ENCODE peak calls at places on chromosome 15, in six cellular contexts. One of them, this sample, is unnamed.

GRCh38 chr15:45314960-45315359 is 62.9 kb downstream of the SLC28A2 start:
- DNase-seq in GM12892: no peak
- DNase-seq in HepG2: no peak
- DNase-seq in K562: no peak
- DNase-seq in GM12878: no peak
- DNase-seq in H1: no peak
- DNase-seq in this sample: no peak

GRCh38 chr15:85129881-85130280 is 148.2 kb downstream of the PDE8A start:
- DNase-seq in GM12892: no peak
- DNase-seq in HepG2: no peak
- DNase-seq in K562: no peak
- DNase-seq in GM12878: no peak
- DNase-seq in H1: no peak
- DNase-seq in this sample: no peak

GRCh38 chr15:78415284-78415683 is 22.7 kb upstream of the IREB2 start:
- DNase-seq in GM12892: no peak
- DNase-seq in HepG2: no peak
- DNase-seq in K562: no peak
- DNase-seq in GM12878: no peak
- DNase-seq in H1: no peak
- DNase-seq in this sample: no peak

GRCh38 chr15:70297465-70298152 is 199.9 kb upstream of the TLE3 start:
- DNase-seq in GM12892: no peak
- DNase-seq in HepG2: no peak
- DNase-seq in K562: no peak
- DNase-seq in GM12878: no peak
- DNase-seq in H1: no peak
- DNase-seq in this sample: no peak

GRCh38 chr15:65790692-65791334 is 1.3 kb downstream of the DENND4A start:
- DNase-seq in GM12892: no peak
- DNase-seq in HepG2: no peak
- DNase-seq in K562: no peak
- DNase-seq in GM12878: no peak
- DNase-seq in H1: no peak
- DNase-seq in this sample: no peak

GRCh38 chr15:41513282-41514227 is at the start of gene LTK:
- DNase-seq in GM12892: no peak
- DNase-seq in HepG2: no peak
- DNase-seq in K562: peak; percentile 91
- DNase-seq in GM12878: no peak
- DNase-seq in H1: peak; percentile 81
- DNase-seq in this sample: no peak

GRCh38 chr15:96333194-96334016 is 2.9 kb downstream of the NR2F2 start:
- DNase-seq in GM12892: no peak
- DNase-seq in HepG2: no peak
- DNase-seq in K562: peak; percentile 38
- DNase-seq in GM12878: no peak
- DNase-seq in H1: peak; percentile 80
- DNase-seq in this sample: no peak

GRCh38 chr15:77001351-77001750 is 6.4 kb downstream of the PSTPIP1 start:
- DNase-seq in GM12892: no peak
- DNase-seq in HepG2: no peak
- DNase-seq in K562: no peak
- DNase-seq in GM12878: no peak
- DNase-seq in H1: no peak
- DNase-seq in this sample: no peak

GRCh38 chr15:78364233-78364632 is 24.1 kb downstream of the CRABP1 start:
- DNase-seq in GM12892: no peak
- DNase-seq in HepG2: no peak
- DNase-seq in K562: no peak
- DNase-seq in GM12878: no peak
- DNase-seq in H1: no peak
- DNase-seq in this sample: no peak

GRCh38 chr15:43229977-43230376 is 9.2 kb upstream of the EPB42 start:
- DNase-seq in GM12892: no peak
- DNase-seq in HepG2: no peak
- DNase-seq in K562: no peak
- DNase-seq in GM12878: no peak
- DNase-seq in H1: no peak
- DNase-seq in this sample: no peak
- TF ChIP-seq TAF1 in GM12892: no peak
- TF ChIP-seq TAF1 in HepG2: no peak
- TF ChIP-seq TAF1 in K562: no peak
- TF ChIP-seq TAF1 in GM12878: no peak
- TF ChIP-seq TAF1 in H1: no peak
- TF ChIP-seq TAF1 in this sample: no peak

DNA sequence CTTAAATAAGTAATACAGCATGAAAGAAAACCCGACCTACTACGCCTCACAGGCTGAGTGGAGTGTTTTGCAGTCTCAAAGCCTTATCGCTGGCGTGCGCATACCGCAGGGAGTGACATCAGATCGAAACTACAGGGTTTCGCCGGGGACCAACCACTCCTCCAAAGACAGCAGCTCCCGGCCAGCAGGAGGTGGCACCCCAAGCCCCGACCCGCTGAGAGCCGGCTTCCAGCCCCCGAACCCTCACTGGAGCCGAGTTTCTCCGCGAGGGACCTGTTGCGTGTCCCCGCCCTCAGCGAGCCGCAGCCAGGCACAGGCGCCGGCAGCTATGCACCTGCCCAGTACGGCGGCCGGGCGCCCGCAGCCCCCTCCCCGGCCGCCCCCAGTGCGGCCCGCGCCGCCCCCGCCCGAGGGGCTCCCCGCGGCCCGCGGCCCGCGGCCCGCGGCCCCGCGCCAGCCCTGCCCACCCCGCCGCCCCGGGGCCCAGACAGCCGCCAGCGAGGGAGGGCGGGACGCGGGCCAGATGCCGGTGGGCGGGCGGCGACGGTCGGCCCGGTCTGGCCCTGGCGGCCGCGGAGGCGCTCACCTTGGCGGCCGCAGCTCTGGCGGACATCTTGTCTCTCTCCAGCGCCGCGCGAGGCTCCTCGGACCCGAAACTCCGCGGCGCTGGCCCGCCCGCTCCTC is 710 bp downstream of the TJP1 start:
- DNase-seq in GM12892: no peak
- DNase-seq in HepG2: peak; percentile 74
- DNase-seq in K562: peak; percentile 77
- DNase-seq in GM12878: no peak
- DNase-seq in H1: peak; percentile 79
- DNase-seq in this sample: no peak
- TF ChIP-seq POLR2A in GM12892: no peak
- TF ChIP-seq POLR2A in HepG2: peak; percentile 76
- TF ChIP-seq POLR2A in K562: peak; percentile 13
- TF ChIP-seq POLR2A in GM12878: no peak
- TF ChIP-seq POLR2A in H1: peak; percentile 72
- TF ChIP-seq POLR2A in this sample: no peak

GRCh38 chr15:89399390-89400120 is 64.9 kb upstream of the POLG start:
- DNase-seq in GM12892: peak; percentile 75
- DNase-seq in HepG2: no peak
- DNase-seq in K562: peak; percentile 84
- DNase-seq in GM12878: no peak
- DNase-seq in H1: no peak
- DNase-seq in this sample: peak; percentile 74
- TF ChIP-seq TAF1 in GM12892: no peak
- TF ChIP-seq TAF1 in HepG2: no peak
- TF ChIP-seq TAF1 in K562: no peak
- TF ChIP-seq TAF1 in GM12878: peak; percentile 21
- TF ChIP-seq TAF1 in H1: no peak
- TF ChIP-seq TAF1 in this sample: no peak

GRCh38 chr15:101042320-101042719 is 123.2 kb downstream of the LRRK1 start:
- DNase-seq in GM12892: no peak
- DNase-seq in HepG2: no peak
- DNase-seq in K562: no peak
- DNase-seq in GM12878: no peak
- DNase-seq in H1: peak; percentile 23
- DNase-seq in this sample: no peak
- TF ChIP-seq POLR2A in GM12892: no peak
- TF ChIP-seq POLR2A in HepG2: no peak
- TF ChIP-seq POLR2A in K562: no peak
- TF ChIP-seq POLR2A in GM12878: no peak
- TF ChIP-seq POLR2A in H1: no peak
- TF ChIP-seq POLR2A in this sample: no peak

GRCh38 chr15:75452968-75453702 is 1.6 kb upstream of the SIN3A start:
- DNase-seq in GM12892: no peak
- DNase-seq in HepG2: peak; percentile 42
- DNase-seq in K562: no peak
- DNase-seq in GM12878: peak; percentile 30
- DNase-seq in H1: peak; percentile 80
- DNase-seq in this sample: no peak
- TF ChIP-seq TAF1 in GM12892: no peak
- TF ChIP-seq TAF1 in HepG2: no peak
- TF ChIP-seq TAF1 in K562: no peak
- TF ChIP-seq TAF1 in GM12878: no peak
- TF ChIP-seq TAF1 in H1: no peak
- TF ChIP-seq TAF1 in this sample: no peak

DNA sequence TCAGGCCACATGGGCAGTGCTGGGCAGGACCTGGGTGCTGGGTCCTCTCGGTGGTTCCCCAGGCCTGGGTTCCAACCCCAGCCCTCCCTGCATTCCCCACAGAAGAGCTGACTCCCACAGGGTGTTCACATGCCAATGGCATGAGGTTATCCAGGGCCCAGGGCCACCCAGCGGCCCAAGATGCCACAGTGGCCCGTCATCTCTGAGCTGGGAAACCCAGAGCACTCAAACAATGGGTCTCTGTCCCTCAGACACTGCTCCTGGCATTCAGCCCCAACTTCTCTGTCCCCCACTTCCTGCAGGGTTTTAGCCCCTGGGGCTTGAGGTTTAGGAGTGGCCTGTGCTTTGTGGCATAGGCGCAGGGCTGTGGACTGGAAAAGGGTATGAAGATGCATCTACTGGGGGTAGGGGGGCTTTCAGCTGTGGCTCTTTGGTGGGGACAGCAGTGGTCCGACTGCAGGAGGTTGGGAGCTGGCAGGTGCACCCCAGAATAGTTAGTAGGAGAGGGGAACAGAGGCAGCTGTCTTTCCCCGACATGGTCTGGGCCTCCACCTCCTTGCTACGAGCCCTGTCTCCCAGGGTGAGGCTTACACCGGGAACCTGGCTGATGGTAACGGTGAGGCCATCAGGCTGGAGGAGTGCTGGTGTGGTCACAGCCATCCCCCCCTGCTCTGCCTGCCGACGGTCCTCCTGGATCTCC is 1.7 kb downstream of the CCDC9B start:
- DNase-seq in GM12892: no peak
- DNase-seq in HepG2: peak; percentile 85
- DNase-seq in K562: no peak
- DNase-seq in GM12878: no peak
- DNase-seq in H1: no peak
- DNase-seq in this sample: no peak
- TF ChIP-seq POLR2A in GM12892: no peak
- TF ChIP-seq POLR2A in HepG2: peak; percentile 11
- TF ChIP-seq POLR2A in K562: no peak
- TF ChIP-seq POLR2A in GM12878: no peak
- TF ChIP-seq POLR2A in H1: no peak
- TF ChIP-seq POLR2A in this sample: no peak

GRCh38 chr15:75353604-75354003 is 6.8 kb downstream of the NEIL1 start:
- DNase-seq in GM12892: peak; percentile 25
- DNase-seq in HepG2: no peak
- DNase-seq in K562: no peak
- DNase-seq in GM12878: no peak
- DNase-seq in H1: no peak
- DNase-seq in this sample: no peak
- TF ChIP-seq TAF1 in GM12892: no peak
- TF ChIP-seq TAF1 in HepG2: no peak
- TF ChIP-seq TAF1 in K562: no peak
- TF ChIP-seq TAF1 in GM12878: no peak
- TF ChIP-seq TAF1 in H1: no peak
- TF ChIP-seq TAF1 in this sample: no peak